ENCODE peak calls at places on chromosomes 16 and 17, in six cellular contexts. E is testis, W is cardiac muscle cell, Z is brain microvascular endothelial cell, B is Peyer's patch, Q is dorsolateral prefrontal cortex. L is an unnamed sample.
A peak's percentile ranks its signal among the peaks of the same experiment; 100 is the strongest.

GRCh38 chr16:3021449-3022207 is 1.5 kb downstream of the TNFRSF12A start:
- DNase-seq in E (peak; percentile 81), W (peak; percentile 92), Z (peak; percentile 91), B (peak; percentile 86), Q (no peak), L (peak; percentile 90)

GRCh38 chr16:51762081-51762995 is 611.3 kb upstream of the SALL1 start:
- DNase-seq in E (peak; percentile 87), W (peak; percentile 91), Z (peak; percentile 43), B (no peak), Q (peak; percentile 76), L (peak; percentile 77)

GRCh38 chr17:65359016-65359415 is 202.4 kb downstream of the AXIN2 start:
- DNase-seq in E (no peak), W (no peak), Z (peak; percentile 83), B (no peak), Q (no peak), L (no peak)

GRCh38 chr17:30933966-30934365 is 12.2 kb downstream of the ADAP2 start:
- DNase-seq in E (no peak), W (no peak), Z (no peak), B (no peak), Q (no peak), L (no peak)

GRCh38 chr17:74354123-74354522 is 7.5 kb downstream of the BTBD17 start:
- DNase-seq in E (peak; percentile 74), W (peak; percentile 83), Z (no peak), B (no peak), Q (no peak), L (no peak)

GRCh38 chr16:56939801-56940200 is 7.9 kb downstream of the HERPUD1 start:
- DNase-seq in E (no peak), W (no peak), Z (no peak), B (no peak), Q (no peak), L (no peak)

GRCh38 chr16:89409161-89409711 is 81.1 kb downstream of the ANKRD11 start:
- DNase-seq in E (no peak), W (no peak), Z (peak; percentile 14), B (peak; percentile 65), Q (no peak), L (no peak)

GRCh38 chr16:1993731-1994131 is 4.0 kb downstream of the SYNGR3 start:
- DNase-seq in E (no peak), W (no peak), Z (no peak), B (no peak), Q (no peak), L (peak; percentile 60)

GRCh38 chr16:53519417-53520091 is 16.5 kb upstream of the AKTIP start:
- DNase-seq in E (no peak), W (no peak), Z (no peak), B (no peak), Q (no peak), L (no peak)

GRCh38 chr16:26982422-26982821 is 84.3 kb upstream of the C16orf82 start:
- DNase-seq in E (no peak), W (no peak), Z (no peak), B (no peak), Q (no peak), L (no peak)

GRCh38 chr17:81854974-81855774 is 5.2 kb downstream of the P4HB start:
- DNase-seq in E (no peak), W (no peak), Z (no peak), B (no peak), Q (no peak), L (no peak)

GRCh38 chr17:44356241-44356640 is 7.4 kb downstream of the FAM171A2 start:
- DNase-seq in E (no peak), W (no peak), Z (no peak), B (no peak), Q (no peak), L (no peak)

GRCh38 chr17:48722924-48723554 is at the start of gene PRAC2:
- DNase-seq in E (no peak), W (no peak), Z (no peak), B (no peak), Q (no peak), L (no peak)

GRCh38 chr17:51474764-51475163 is 214.4 kb downstream of the UTP18 start:
- DNase-seq in E (no peak), W (no peak), Z (no peak), B (no peak), Q (no peak), L (no peak)

GRCh38 chr17:82338858-82339633 is 5.5 kb upstream of the SECTM1 start:
- DNase-seq in E (peak; percentile 47), W (no peak), Z (peak; percentile 72), B (no peak), Q (no peak), L (no peak)

GRCh38 chr17:81489986-81490598 is 22.5 kb downstream of the ACTG1 start:
- DNase-seq in E (no peak), W (no peak), Z (no peak), B (no peak), Q (no peak), L (no peak)

GRCh38 chr16:77807-78443 is at the start of gene MPG:
- DNase-seq in E (peak; percentile 83), W (peak; percentile 87), Z (no peak), B (peak; percentile 85), Q (peak; percentile 77), L (peak; percentile 91)

GRCh38 chr17:9217151-9218067 is 196.1 kb downstream of the NTN1 start:
- DNase-seq in E (no peak), W (no peak), Z (peak; percentile 43), B (no peak), Q (no peak), L (no peak)

GRCh38 chr17:58377005-58377660 is 25.1 kb upstream of the SUPT4H1 start:
- DNase-seq in E (no peak), W (no peak), Z (no peak), B (no peak), Q (no peak), L (no peak)

GRCh38 chr16:56848056-56848936 is 16.7 kb upstream of the SLC12A3 start:
- DNase-seq in E (no peak), W (no peak), Z (peak; percentile 53), B (no peak), Q (no peak), L (peak; percentile 35)

GRCh38 chr16:81723098-81723723 is 55.9 kb upstream of the PLCG2 start:
- DNase-seq in E (peak; percentile 57), W (peak; percentile 90), Z (peak; percentile 77), B (no peak), Q (no peak), L (no peak)

GRCh38 chr17:7549401-7550055 is 670 bp downstream of the TNFSF12 start:
- DNase-seq in E (no peak), W (no peak), Z (no peak), B (peak; percentile 55), Q (no peak), L (no peak)

GRCh38 chr17:7409716-7410115 is 2.1 kb downstream of the NLGN2 start:
- DNase-seq in E (no peak), W (no peak), Z (no peak), B (no peak), Q (no peak), L (no peak)

GRCh38 chr17:29390856-29391631 is 881 bp downstream of the TAOK1 start:
- DNase-seq in E (peak; percentile 45), W (peak; percentile 47), Z (peak; percentile 21), B (peak; percentile 20), Q (no peak), L (no peak)

GRCh38 chr16:67019171-67019570 is 9.8 kb upstream of the CBFB start:
- DNase-seq in E (peak; percentile 7), W (no peak), Z (no peak), B (no peak), Q (peak; percentile 4), L (no peak)
- TF ChIP-seq CTCF in E (no peak), W (no peak), Z (no peak), B (no peak), Q (no peak), L (no peak)

DNA sequence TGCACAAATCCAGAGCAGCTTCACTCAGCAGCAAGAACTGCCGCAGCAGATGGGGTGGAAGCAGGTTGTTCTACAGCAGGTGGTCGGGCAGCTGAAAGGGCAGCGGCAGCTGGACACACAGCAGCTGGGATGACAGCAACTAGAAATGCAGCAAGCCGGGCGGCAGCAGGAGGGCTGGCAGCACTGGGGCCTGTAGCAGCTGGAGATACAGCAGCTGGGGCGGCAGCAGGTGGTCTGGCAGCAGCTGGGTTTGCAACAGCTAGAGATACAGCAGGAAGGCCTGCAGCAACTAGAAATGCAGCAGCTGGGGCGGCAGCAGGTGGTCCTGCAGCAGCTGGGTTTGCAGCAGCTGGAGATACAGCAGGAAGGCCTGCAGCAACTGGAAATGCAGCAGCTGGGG is 460 bp downstream of the KRTAP4-3 start:
- DNase-seq in E (no peak), W (no peak), Z (no peak), B (no peak), Q (no peak), L (no peak)
- H3K4me3 ChIP-seq in E (no peak overlapping the region), W (no peak overlapping the region), Z (no peak overlapping the region), B (no peak overlapping the region), Q (no peak overlapping the region), L (no peak overlapping the region)

DNA sequence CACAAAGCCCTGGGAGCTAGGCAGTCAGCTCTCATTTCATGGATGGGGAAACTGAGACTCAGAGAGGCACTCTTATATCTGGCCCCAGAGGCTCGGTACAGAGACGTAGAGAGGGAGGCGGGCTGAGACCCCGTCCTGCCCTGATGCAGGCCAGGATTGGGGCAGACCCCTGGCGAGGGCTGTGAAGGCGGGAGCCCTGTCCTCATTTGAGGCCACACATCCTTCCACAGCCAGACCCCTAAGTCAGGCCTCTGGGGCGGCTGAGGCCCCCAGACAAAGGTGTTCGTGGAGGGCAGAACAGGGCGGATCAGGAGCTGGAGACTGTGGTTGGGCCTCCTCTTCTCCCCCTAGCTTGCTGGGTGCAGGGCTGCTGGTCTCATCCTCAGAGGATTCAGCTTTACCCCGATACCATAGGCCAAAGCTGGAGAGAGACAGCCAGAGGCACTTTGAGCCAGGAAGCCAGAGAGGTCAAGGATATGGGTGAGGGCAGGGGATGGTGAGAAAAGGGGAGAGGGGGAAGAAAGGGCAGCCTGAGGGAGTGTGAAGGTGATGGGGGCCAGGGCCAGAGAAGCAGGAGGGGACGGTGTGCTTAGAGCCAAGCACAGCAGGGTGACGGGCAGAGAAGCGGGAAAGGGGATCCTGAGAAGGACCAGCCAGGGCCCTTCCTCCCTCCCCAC is 805 bp upstream of the SCARF1 start:
- DNase-seq in E (no peak), W (no peak), Z (no peak), B (no peak), Q (no peak), L (no peak)
- H3K27ac ChIP-seq in E (peak overlapping the region; percentile 59), W (no peak overlapping the region), Z (no peak overlapping the region), B (peak overlapping the region; percentile 26), Q (no peak overlapping the region), L (peak overlapping the region; percentile 48)

GRCh38 chr17:10697092-10698081 is at the start of the genes ADPRM and SCO1:
- DNase-seq in E (peak; percentile 97), W (peak; percentile 97), Z (peak; percentile 91), B (peak; percentile 95), Q (peak; percentile 93), L (peak; percentile 95)
- TF ChIP-seq CTCF in E (no peak), W (peak; percentile 56), Z (peak; percentile 64), B (peak; percentile 57), Q (peak; percentile 75), L (peak; percentile 44)

L was measured in psoas muscle.